ENCODE peak calls at places on chromosomes 13 and 19, in four cellular contexts. One of them, this sample, is unnamed.
A peak's percentile ranks its signal among the peaks of the same experiment; 100 is the strongest.

GRCh38 chr19:33798701-33799111 is 2.0 kb downstream of the KCTD15 start:
- DNase-seq in NCI-H1694: no peak
- DNase-seq in stimulated activated CD4-positive, alpha-beta T cell treated with anti-CD3 and anti-CD28 coated beads, Interleukin-12 subunit alpha, Interleukin-12 subunit beta, amount 100 ng/mL, for 48 hours: no peak
- DNase-seq in effector CD4-positive, alpha-beta T cell: no peak
- DNase-seq in this sample: no peak

GRCh38 chr19:41367848-41368301 is 3.9 kb upstream of the B9D2 start:
- DNase-seq in NCI-H1694: no peak
- DNase-seq in stimulated activated CD4-positive, alpha-beta T cell treated with anti-CD3 and anti-CD28 coated beads, Interleukin-12 subunit alpha, Interleukin-12 subunit beta, amount 100 ng/mL, for 48 hours: no peak
- DNase-seq in effector CD4-positive, alpha-beta T cell: no peak
- DNase-seq in this sample: no peak

GRCh38 chr19:41957838-41958366 is 1.2 kb downstream of the RABAC1 start:
- DNase-seq in NCI-H1694: peak; percentile 47
- DNase-seq in stimulated activated CD4-positive, alpha-beta T cell treated with anti-CD3 and anti-CD28 coated beads, Interleukin-12 subunit alpha, Interleukin-12 subunit beta, amount 100 ng/mL, for 48 hours: no peak
- DNase-seq in effector CD4-positive, alpha-beta T cell: no peak
- DNase-seq in this sample: peak; percentile 74

GRCh38 chr19:5001547-5002131 is 32.7 kb downstream of the KDM4B start:
- DNase-seq in NCI-H1694: no peak
- DNase-seq in stimulated activated CD4-positive, alpha-beta T cell treated with anti-CD3 and anti-CD28 coated beads, Interleukin-12 subunit alpha, Interleukin-12 subunit beta, amount 100 ng/mL, for 48 hours: peak; percentile 26
- DNase-seq in effector CD4-positive, alpha-beta T cell: no peak
- DNase-seq in this sample: no peak

GRCh38 chr19:33654840-33655508 is 33.2 kb downstream of the CHST8 start:
- DNase-seq in NCI-H1694: no peak
- DNase-seq in stimulated activated CD4-positive, alpha-beta T cell treated with anti-CD3 and anti-CD28 coated beads, Interleukin-12 subunit alpha, Interleukin-12 subunit beta, amount 100 ng/mL, for 48 hours: no peak
- DNase-seq in effector CD4-positive, alpha-beta T cell: no peak
- DNase-seq in this sample: no peak

GRCh38 chr13:36332986-36333385 is 13.2 kb downstream of the SPART start:
- DNase-seq in NCI-H1694: no peak
- DNase-seq in stimulated activated CD4-positive, alpha-beta T cell treated with anti-CD3 and anti-CD28 coated beads, Interleukin-12 subunit alpha, Interleukin-12 subunit beta, amount 100 ng/mL, for 48 hours: no peak
- DNase-seq in effector CD4-positive, alpha-beta T cell: no peak
- DNase-seq in this sample: no peak

GRCh38 chr19:45154064-45154827 is 6.5 kb downstream of the NKPD1 start:
- DNase-seq in NCI-H1694: no peak
- DNase-seq in stimulated activated CD4-positive, alpha-beta T cell treated with anti-CD3 and anti-CD28 coated beads, Interleukin-12 subunit alpha, Interleukin-12 subunit beta, amount 100 ng/mL, for 48 hours: no peak
- DNase-seq in effector CD4-positive, alpha-beta T cell: no peak
- DNase-seq in this sample: no peak

GRCh38 chr13:110265341-110265681 is 41.6 kb downstream of the COL4A1 start:
- DNase-seq in NCI-H1694: no peak
- DNase-seq in stimulated activated CD4-positive, alpha-beta T cell treated with anti-CD3 and anti-CD28 coated beads, Interleukin-12 subunit alpha, Interleukin-12 subunit beta, amount 100 ng/mL, for 48 hours: no peak
- DNase-seq in effector CD4-positive, alpha-beta T cell: no peak
- DNase-seq in this sample: peak; percentile 36

GRCh38 chr19:29378543-29379105 is 147.2 kb upstream of the VSTM2B start:
- DNase-seq in NCI-H1694: no peak
- DNase-seq in stimulated activated CD4-positive, alpha-beta T cell treated with anti-CD3 and anti-CD28 coated beads, Interleukin-12 subunit alpha, Interleukin-12 subunit beta, amount 100 ng/mL, for 48 hours: no peak
- DNase-seq in effector CD4-positive, alpha-beta T cell: no peak
- DNase-seq in this sample: peak; percentile 5

GRCh38 chr13:44573790-44574465 is 2.2 kb downstream of the TSC22D1 start:
- DNase-seq in NCI-H1694: no peak
- DNase-seq in stimulated activated CD4-positive, alpha-beta T cell treated with anti-CD3 and anti-CD28 coated beads, Interleukin-12 subunit alpha, Interleukin-12 subunit beta, amount 100 ng/mL, for 48 hours: no peak
- DNase-seq in effector CD4-positive, alpha-beta T cell: no peak
- DNase-seq in this sample: no peak

This sample was measured in ureter.